ENCODE peak calls at places on chromosome 14, in six cellular contexts. A is PC-9, J is GM23248, V is MM.1S, Z is PC-3, R is GM23338. K is an unnamed sample.
A peak's percentile ranks its signal among the peaks of the same experiment; 100 is the strongest.

GRCh38 chr14:102055181-102055901 is 31.5 kb downstream of the HSP90AA1 start:
- DNase-seq in A (peak; percentile 98), J (peak; percentile 80), V (no peak), Z (no peak), R (peak; percentile 71), K (no peak)

GRCh38 chr14:60862283-60862682 is 118.6 kb downstream of the TRMT5 start:
- DNase-seq in A (peak; percentile 84), J (no peak), V (no peak), Z (peak; percentile 92), R (no peak), K (no peak)

GRCh38 chr14:88765130-88765529 is 27.6 kb downstream of the EML5 start:
- DNase-seq in A (peak; percentile 38), J (peak; percentile 7), V (no peak), Z (no peak), R (no peak), K (no peak)

GRCh38 chr14:75518625-75519024 is 3.6 kb upstream of the BATF start:
- DNase-seq in A (no peak), J (peak; percentile 20), V (peak; percentile 21), Z (peak; percentile 41), R (peak; percentile 91), K (peak; percentile 66)

GRCh38 chr14:74325446-74325845 is 22.7 kb upstream of the ABCD4 start:
- DNase-seq in A (no peak), J (no peak), V (no peak), Z (no peak), R (no peak), K (no peak)

GRCh38 chr14:51921026-51921425 is 60.6 kb downstream of the GNG2 start:
- DNase-seq in A (no peak), J (no peak), V (no peak), Z (no peak), R (no peak), K (no peak)

GRCh38 chr14:21307641-21308040 is 27.8 kb downstream of the RPGRIP1 start:
- DNase-seq in A (no peak), J (no peak), V (no peak), Z (no peak), R (no peak), K (no peak)

GRCh38 chr14:68254669-68255527 is 435.3 kb downstream of the RAD51B start:
- DNase-seq in A (no peak), J (peak; percentile 57), V (no peak), Z (peak; percentile 37), R (no peak), K (no peak)

GRCh38 chr14:92638266-92638665 is 110.2 kb downstream of the LGMN start:
- DNase-seq in A (no peak), J (no peak), V (no peak), Z (no peak), R (no peak), K (no peak)

GRCh38 chr14:33063521-33063920 is 124.8 kb downstream of the NPAS3 start:
- DNase-seq in A (no peak), J (no peak), V (no peak), Z (peak; percentile 69), R (no peak), K (no peak)

GRCh38 chr14:66982247-66982646 is 207.0 kb upstream of the GARIN2 start:
- DNase-seq in A (no peak), J (no peak), V (no peak), Z (no peak), R (no peak), K (no peak)

GRCh38 chr14:20671597-20672283 is 12.6 kb upstream of the RNASE4 start:
- DNase-seq in A (peak; percentile 67), J (no peak), V (no peak), Z (peak; percentile 90), R (no peak), K (no peak)

GRCh38 chr14:68544150-68544892 is 248.5 kb downstream of the ZFP36L1 start:
- DNase-seq in A (no peak), J (peak; percentile 99), V (no peak), Z (peak; percentile 23), R (no peak), K (no peak)

GRCh38 chr14:35814371-35815005 is 5.4 kb upstream of the RALGAPA1 start:
- DNase-seq in A (no peak), J (peak; percentile 59), V (peak; percentile 46), Z (peak; percentile 74), R (peak; percentile 87), K (peak; percentile 79)

GRCh38 chr14:58731465-58732330 is 93.9 kb downstream of the DACT1 start:
- DNase-seq in A (no peak), J (peak; percentile 97), V (no peak), Z (peak; percentile 100), R (no peak), K (no peak)

GRCh38 chr14:21069388-21070082 is 569 bp upstream of the ARHGEF40 start:
- DNase-seq in A (no peak), J (peak; percentile 64), V (no peak), Z (no peak), R (peak; percentile 91), K (peak; percentile 84)

GRCh38 chr14:64795921-64796320 is 83.8 kb downstream of the SPTB start:
- DNase-seq in A (no peak), J (no peak), V (no peak), Z (no peak), R (no peak), K (no peak)

GRCh38 chr14:29462271-29462670 is 465.4 kb downstream of the PRKD1 start:
- DNase-seq in A (no peak), J (no peak), V (no peak), Z (no peak), R (no peak), K (no peak)

DNA sequence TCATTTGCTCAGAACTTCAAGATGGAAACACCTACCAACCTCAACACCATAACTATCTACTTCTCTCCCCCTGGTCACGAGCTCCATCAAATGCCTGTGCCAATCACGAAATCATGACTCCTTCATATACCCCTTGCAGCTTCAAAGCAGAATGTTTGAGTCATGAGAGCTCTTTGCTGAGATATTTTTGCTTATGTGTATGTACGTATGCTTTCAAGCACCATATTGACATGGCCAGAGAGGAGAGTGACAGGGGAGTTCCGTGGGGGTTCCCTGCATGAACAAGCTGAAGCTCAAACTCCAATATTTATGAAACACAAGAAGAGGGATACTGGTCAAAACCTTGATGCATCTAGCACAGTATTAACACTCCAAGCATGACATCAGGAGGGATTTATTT is 374.4 kb downstream of the DPF3 start:
- DNase-seq in A (no peak), J (no peak), V (no peak), Z (no peak), R (no peak), K (no peak)
- H3F3A ChIP-seq in A (no peaks in the 10 kb centered on the region), J (peaks cover 30% of the 10 kb centered on the region), V (peaks cover 45% of the 10 kb centered on the region), Z (no peaks in the 10 kb centered on the region), R (no peaks in the 10 kb centered on the region), K (no peaks in the 10 kb centered on the region)

GRCh38 chr14:104171948-104172347 is 33.6 kb downstream of the KIF26A start:
- DNase-seq in A (no peak), J (no peak), V (no peak), Z (no peak), R (no peak), K (no peak)
- H3K4me2 ChIP-seq in A (no peak overlapping the region), J (no peak overlapping the region), V (no peak overlapping the region), Z (peak overlapping the region; percentile 71), R (no peak overlapping the region), K (no peak overlapping the region)

GRCh38 chr14:63671987-63672386 is 30.3 kb upstream of the WDR89 start:
- DNase-seq in A (no peak), J (no peak), V (no peak), Z (no peak), R (no peak), K (no peak)
- H3F3A ChIP-seq in A (peaks cover 8% of the 10 kb centered on the region), J (no peaks in the 10 kb centered on the region), V (no peaks in the 10 kb centered on the region), Z (no peaks in the 10 kb centered on the region), R (no peaks in the 10 kb centered on the region), K (no peaks in the 10 kb centered on the region)

GRCh38 chr14:30958555-30959407 is 66.7 kb upstream of the AP4S1 start:
- DNase-seq in A (no peak), J (no peak), V (no peak), Z (no peak), R (no peak), K (no peak)
- H3K4me2 ChIP-seq in A (no peak overlapping the region), J (no peak overlapping the region), V (no peak overlapping the region), Z (no peak overlapping the region), R (no peak overlapping the region), K (no peak overlapping the region)

GRCh38 chr14:100067481-100067880 is 2.3 kb downstream of the EVL start:
- DNase-seq in A (no peak), J (no peak), V (no peak), Z (no peak), R (no peak), K (no peak)

GRCh38 chr14:100070310-100070709 is 5.1 kb downstream of the EVL start:
- DNase-seq in A (no peak), J (no peak), V (no peak), Z (no peak), R (no peak), K (no peak)

GRCh38 chr14:100071545-100071944 is 6.3 kb downstream of the EVL start:
- DNase-seq in A (no peak), J (no peak), V (peak; percentile 38), Z (no peak), R (no peak), K (no peak)

GRCh38 chr14:100067971-100068959 is 3.0 kb downstream of the EVL start:
- DNase-seq in A (peak; percentile 97), J (peak; percentile 62), V (no peak), Z (peak; percentile 92), R (no peak), K (no peak)

GRCh38 chr14:100069161-100069800 is 4.1 kb downstream of the EVL start:
- DNase-seq in A (no peak), J (no peak), V (no peak), Z (no peak), R (no peak), K (no peak)
- H3F3A ChIP-seq in A (peaks cover 24% of the 10 kb centered on the region), J (peaks cover 3% of the 10 kb centered on the region), V (peaks cover 10% of the 10 kb centered on the region), Z (no peaks in the 10 kb centered on the region), R (no peaks in the 10 kb centered on the region), K (no peaks in the 10 kb centered on the region)

K was measured in neural progenitor cell.